ENCODE peak calls at places on chromosomes 12 and 14, in eight cellular contexts. Q is bronchial epithelial cell, L is lower leg skin, J is foreskin fibroblast, G is fibroblast of lung, C is H1, Z is gastrocnemius medialis, X is mammary epithelial cell. O is an unnamed sample.

GRCh38 chr12:120062976-120063579 is 53.5 kb downstream of the RAB35 start:
- DNase-seq in Z (no peak), J (peak), Q (peak), C (no peak), G (no peak), L (no peak), X (no peak), O (no peak)

GRCh38 chr12:82486524-82487235 is 128.4 kb downstream of the METTL25 start:
- DNase-seq in Z (no peak), G (peak), X (peak), J (peak), C (no peak), Q (peak), L (no peak), O (no peak)

GRCh38 chr12:39772708-39773665 is 153.4 kb upstream of the ABCD2 start:
- DNase-seq in L (no peak), C (no peak), G (peak), X (no peak), Z (no peak), Q (no peak), J (no peak), O (no peak)

GRCh38 chr14:61381589-61381988 is 60.2 kb downstream of the PRKCH start:
- DNase-seq in X (peak), C (no peak), Z (peak), L (no peak), G (no peak), J (no peak), Q (peak), O (no peak)

GRCh38 chr14:102723650-102724049 is 53.6 kb upstream of the TRAF3 start:
- DNase-seq in Q (no peak), Z (no peak), G (no peak), C (no peak), L (no peak), J (no peak), X (no peak), O (no peak)

GRCh38 chr14:74140374-74140850 is 55.7 kb downstream of the LIN52 start:
- DNase-seq in L (peak), X (no peak), J (peak), Z (peak), C (no peak), Q (no peak), G (peak), O (peak)

GRCh38 chr12:50642035-50642451 is 121.9 kb upstream of the ATF1 start:
- DNase-seq in J (peak), C (no peak), X (peak), G (peak), Q (peak), Z (no peak), L (no peak), O (no peak)

GRCh38 chr14:100135784-100136183 is 23.7 kb downstream of the DEGS2 start:
- DNase-seq in L (no peak), G (no peak), Q (no peak), J (no peak), Z (no peak), X (no peak), C (no peak), O (no peak)

GRCh38 chr14:75422169-75422568 is 5.7 kb upstream of the JDP2 start:
- DNase-seq in Q (peak), G (peak), X (peak), C (no peak), Z (no peak), L (no peak), J (peak), O (no peak)

GRCh38 chr12:109459247-109459646 is 17.9 kb downstream of the KCTD10 start:
- DNase-seq in X (no peak), G (peak), Z (no peak), J (no peak), C (no peak), Q (no peak), L (no peak), O (no peak)

GRCh38 chr12:14284189-14284722 is 81.2 kb upstream of the ATF7IP start:
- DNase-seq in X (no peak), L (no peak), C (no peak), Q (no peak), Z (no peak), J (no peak), G (peak), O (no peak)

GRCh38 chr14:95609398-95609990 is 74.6 kb downstream of the GLRX5 start:
- DNase-seq in G (peak), L (no peak), C (no peak), J (peak), Z (no peak), Q (peak), X (peak), O (peak)

GRCh38 chr12:12214635-12215131 is 52.2 kb downstream of the LRP6 start:
- DNase-seq in G (peak), L (no peak), Z (no peak), Q (peak), C (no peak), J (peak), X (peak), O (no peak)

GRCh38 chr12:129847063-129847462 is 56.8 kb downstream of the TMEM132D start:
- DNase-seq in X (no peak), Q (no peak), G (no peak), J (no peak), L (no peak), Z (no peak), C (no peak), O (no peak)

GRCh38 chr14:106069786-106070185 is 543.4 kb downstream of the TMEM121 start:
- DNase-seq in X (no peak), C (no peak), J (no peak), L (no peak), Q (no peak), Z (no peak), G (no peak), O (no peak)

GRCh38 chr14:84409435-84409834 is 1120.5 kb upstream of the FLRT2 start:
- DNase-seq in C (no peak), X (no peak), L (no peak), G (no peak), J (peak), Q (peak), Z (no peak), O (no peak)

GRCh38 chr12:1425396-1425729 is 169.0 kb downstream of the FBXL14 start:
- DNase-seq in Z (no peak), X (no peak), L (no peak), C (no peak), G (no peak), Q (no peak), J (no peak), O (no peak)

GRCh38 chr14:55731881-55732498 is 152.0 kb downstream of the KTN1 start:
- DNase-seq in Q (no peak), X (no peak), Z (no peak), G (peak), L (peak), C (no peak), J (peak), O (peak)

GRCh38 chr12:123076604-123077297 is 74.1 kb downstream of the PITPNM2 start:
- DNase-seq in Z (no peak), L (no peak), X (peak), J (peak), G (no peak), C (no peak), Q (peak), O (no peak)

GRCh38 chr14:29645117-29645516 is 282.5 kb downstream of the PRKD1 start:
- DNase-seq in C (no peak), J (no peak), L (no peak), G (no peak), Z (no peak), X (no peak), Q (peak), O (no peak)

GRCh38 chr14:102508774-102509743 is 517 bp downstream of the ANKRD9 start:
- DNase-seq in Z (peak), C (no peak), G (peak), X (no peak), Q (no peak), L (peak), J (peak), O (peak)

GRCh38 chr14:39005044-39005736 is 97.8 kb downstream of the SEC23A start:
- DNase-seq in L (no peak), J (no peak), X (no peak), Q (no peak), Z (no peak), C (no peak), G (peak), O (no peak)

GRCh38 chr14:70885343-70886014 is 21.8 kb upstream of the PCNX1 start:
- DNase-seq in X (no peak), C (no peak), G (no peak), Z (no peak), Q (no peak), J (no peak), L (no peak), O (no peak)

GRCh38 chr14:89920041-89920440 is 34.5 kb downstream of the EFCAB11 start:
- DNase-seq in L (no peak), J (no peak), G (peak), Q (no peak), C (no peak), X (no peak), Z (no peak), O (no peak)

GRCh38 chr14:102211240-102211639 is 71.5 kb downstream of the WDR20 start:
- DNase-seq in L (no peak), X (no peak), Z (no peak), G (no peak), C (no peak), J (no peak), Q (no peak), O (no peak)

GRCh38 chr14:75417674-75418073 is 10.1 kb upstream of the JDP2 start:
- DNase-seq in J (peak), L (no peak), C (no peak), X (peak), Q (peak), Z (no peak), G (peak), O (no peak)

GRCh38 chr14:91264151-91265150 is 19.9 kb upstream of the GPR68 start:
- DNase-seq in C (no peak), X (no peak), G (no peak), Z (no peak), L (no peak), Q (no peak), J (peak), O (no peak)

GRCh38 chr12:18183141-18183540 is 78.2 kb upstream of the PIK3C2G start:
- DNase-seq in C (no peak), L (no peak), X (no peak), Z (no peak), G (no peak), Q (no peak), J (no peak), O (no peak)

GRCh38 chr14:89630096-89630829 is 213.2 kb upstream of the FOXN3 start:
- DNase-seq in J (no peak), X (no peak), Q (no peak), C (no peak), L (no peak), Z (no peak), G (no peak), O (no peak)

GRCh38 chr12:82740129-82741000 is 53.7 kb downstream of the TMTC2 start:
- DNase-seq in C (no peak), Q (peak), X (peak), Z (no peak), G (peak), L (no peak), J (peak), O (no peak)

GRCh38 chr14:100466111-100466856 is 120.9 kb downstream of the BEGAIN start:
- DNase-seq in J (no peak), G (no peak), Z (no peak), L (no peak), Q (no peak), X (no peak), C (no peak), O (no peak)

GRCh38 chr12:129202109-129202814 is 349.0 kb downstream of the GLT1D1 start:
- DNase-seq in Z (no peak), X (no peak), C (no peak), G (no peak), J (no peak), Q (no peak), L (no peak), O (no peak)

GRCh38 chr12:42143401-42144173 is 1.1 kb downstream of the GXYLT1 start:
- DNase-seq in X (peak), C (no peak), Q (peak), J (peak), L (no peak), G (peak), Z (no peak), O (no peak)

GRCh38 chr14:99971929-99972747 is 93.1 kb upstream of the EVL start:
- DNase-seq in Q (no peak), Z (no peak), J (peak), C (no peak), G (no peak), L (no peak), X (peak), O (peak)

GRCh38 chr14:103091041-103091882 is 3.3 kb upstream of the EXOC3L4 start:
- DNase-seq in Q (no peak), L (no peak), C (no peak), X (no peak), Z (no peak), G (peak), J (peak), O (peak)

GRCh38 chr12:68784015-68784414 is 24.0 kb upstream of the MDM2 start:
- DNase-seq in G (peak), X (no peak), Q (no peak), J (no peak), C (no peak), Z (no peak), L (no peak), O (no peak)
- H3K4me3 ChIP-seq in G (no peak), X (no peak), Q (no peak), J (no peak), C (no peak), Z (no peak), L (no peak), O (no peak)

DNA sequence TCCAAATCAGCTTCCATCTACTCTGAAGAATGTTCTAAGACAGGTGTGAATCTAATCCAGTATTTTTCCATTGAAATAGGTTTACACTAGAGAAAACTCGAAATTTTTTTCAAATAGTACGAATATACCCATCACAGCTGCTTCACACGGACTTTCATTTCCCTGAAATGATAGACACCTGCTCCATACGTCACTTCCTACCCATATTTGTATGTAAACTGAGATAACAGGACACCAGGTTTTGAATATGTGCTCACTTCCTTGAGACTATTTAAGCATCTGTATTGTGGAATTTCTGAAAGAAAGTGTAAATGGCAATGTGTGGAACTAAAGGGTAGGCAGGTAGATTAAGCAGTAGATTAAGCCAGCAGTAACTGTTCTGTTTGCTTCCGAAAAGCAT is 13.4 kb upstream of the ITPR2 start:
- DNase-seq in Q (no peak), X (no peak), C (no peak), G (no peak), J (no peak), L (no peak), Z (no peak), O (no peak)
- H3K4me3 ChIP-seq in Q (no peak), X (no peak), C (no peak), G (no peak), J (no peak), L (no peak), Z (no peak), O (no peak)

GRCh38 chr12:95243497-95244183 is 26.0 kb downstream of the VEZT start:
- DNase-seq in J (no peak), G (no peak), L (no peak), X (no peak), Q (no peak), Z (no peak), C (no peak), O (no peak)

GRCh38 chr12:95241761-95242506 is 24.3 kb downstream of the VEZT start:
- DNase-seq in L (no peak), C (no peak), G (no peak), X (no peak), Z (no peak), Q (no peak), J (no peak), O (no peak)

GRCh38 chr12:95248095-95248494 is 30.5 kb downstream of the VEZT start:
- DNase-seq in Z (no peak), L (no peak), Q (no peak), X (no peak), G (no peak), C (no peak), J (no peak), O (no peak)

GRCh38 chr12:95240556-95240955 is 22.9 kb downstream of the VEZT start:
- DNase-seq in C (no peak), Q (no peak), X (no peak), L (no peak), Z (no peak), G (no peak), J (no peak), O (no peak)

DNA sequence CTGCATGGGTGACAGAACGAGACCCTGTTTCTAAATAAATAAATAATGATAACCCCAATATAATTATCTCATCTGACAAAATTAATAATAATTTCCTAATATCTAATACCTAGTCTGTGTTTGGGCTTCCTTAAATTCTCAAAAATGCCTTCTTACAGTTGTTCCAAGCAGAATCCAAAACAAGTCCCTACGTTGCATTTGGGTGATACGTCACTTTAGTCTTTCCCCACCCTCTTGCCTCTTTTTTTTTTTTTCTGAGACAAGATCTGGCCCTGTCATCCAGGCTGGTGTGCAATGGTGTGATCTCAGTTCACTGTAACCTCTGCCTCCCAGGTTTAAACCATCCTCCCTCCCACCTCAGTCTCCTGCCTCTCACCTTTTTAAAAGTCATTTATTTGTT is 26.7 kb downstream of the VEZT start:
- DNase-seq in C (no peak), G (no peak), Z (no peak), J (no peak), Q (no peak), L (no peak), X (no peak), O (no peak)
- H3K4me3 ChIP-seq in C (no peak), G (no peak), Z (no peak), J (no peak), Q (no peak), L (no peak), X (no peak), O (no peak)

DNA sequence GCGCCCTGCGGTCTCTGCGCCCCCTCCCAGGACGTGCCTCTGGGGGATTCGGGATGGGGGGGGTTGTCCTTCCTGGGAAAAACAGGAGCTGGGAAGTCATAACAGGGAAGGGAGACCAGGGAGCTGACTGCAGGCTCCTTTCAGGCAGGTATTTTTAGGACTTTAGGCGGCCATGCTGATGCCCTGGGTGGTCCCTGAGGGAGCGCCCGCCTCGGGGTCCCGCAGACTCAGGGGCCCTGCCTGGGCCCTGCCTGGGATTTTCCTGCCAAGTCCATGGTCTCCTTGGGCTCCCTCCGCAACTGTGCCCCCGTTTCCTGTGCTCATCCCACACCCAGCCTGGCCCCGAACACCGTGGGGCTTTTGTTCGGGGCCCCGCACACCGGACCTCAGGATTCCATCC is 82.5 kb upstream of the SFSWAP start:
- DNase-seq in L (no peak), G (no peak), Q (no peak), J (no peak), C (no peak), X (no peak), Z (no peak), O (no peak)
- H3K4me3 ChIP-seq in L (no peak), G (no peak), Q (no peak), J (no peak), C (no peak), X (no peak), Z (no peak), O (no peak)

GRCh38 chr12:76880156-76881023 is 1.6 kb upstream of the CSRP2 start:
- DNase-seq in J (no peak), Q (peak), C (no peak), G (peak), Z (no peak), X (no peak), L (no peak), O (no peak)

GRCh38 chr12:76878045-76878898 is 547 bp downstream of the CSRP2 start:
- DNase-seq in G (peak), C (no peak), L (peak), X (peak), J (peak), Z (no peak), Q (peak), O (peak)

GRCh38 chr12:76881152-76881551 is 2.3 kb upstream of the CSRP2 start:
- DNase-seq in X (no peak), J (no peak), G (no peak), Q (no peak), L (no peak), C (no peak), Z (no peak), O (no peak)

GRCh38 chr12:76878899-76879709 is at the start of gene CSRP2:
- DNase-seq in L (peak), G (peak), J (peak), Z (peak), C (peak), X (peak), Q (peak), O (peak)

GRCh38 chr12:76879710-76880025 is 849 bp upstream of the CSRP2 start:
- DNase-seq in X (no peak), J (no peak), Z (no peak), Q (no peak), G (no peak), L (peak), C (no peak), O (no peak)
- H3K4me3 ChIP-seq in X (peak), J (peak), Z (peak), Q (peak), G (peak), L (no peak), C (peak), O (peak)

GRCh38 chr12:9404031-9404430 is 195.8 kb upstream of the PZP start:
- DNase-seq in L (no peak), X (no peak), G (no peak), Z (no peak), C (no peak), Q (no peak), J (no peak), O (no peak)

GRCh38 chr12:9404469-9405260 is 196.5 kb upstream of the PZP start:
- DNase-seq in J (no peak), X (no peak), Z (no peak), Q (no peak), C (no peak), G (no peak), L (no peak), O (peak)

GRCh38 chr12:9405861-9406563 is 197.8 kb upstream of the PZP start:
- DNase-seq in C (no peak), L (no peak), Q (no peak), J (no peak), X (no peak), G (no peak), Z (no peak), O (no peak)

DNA sequence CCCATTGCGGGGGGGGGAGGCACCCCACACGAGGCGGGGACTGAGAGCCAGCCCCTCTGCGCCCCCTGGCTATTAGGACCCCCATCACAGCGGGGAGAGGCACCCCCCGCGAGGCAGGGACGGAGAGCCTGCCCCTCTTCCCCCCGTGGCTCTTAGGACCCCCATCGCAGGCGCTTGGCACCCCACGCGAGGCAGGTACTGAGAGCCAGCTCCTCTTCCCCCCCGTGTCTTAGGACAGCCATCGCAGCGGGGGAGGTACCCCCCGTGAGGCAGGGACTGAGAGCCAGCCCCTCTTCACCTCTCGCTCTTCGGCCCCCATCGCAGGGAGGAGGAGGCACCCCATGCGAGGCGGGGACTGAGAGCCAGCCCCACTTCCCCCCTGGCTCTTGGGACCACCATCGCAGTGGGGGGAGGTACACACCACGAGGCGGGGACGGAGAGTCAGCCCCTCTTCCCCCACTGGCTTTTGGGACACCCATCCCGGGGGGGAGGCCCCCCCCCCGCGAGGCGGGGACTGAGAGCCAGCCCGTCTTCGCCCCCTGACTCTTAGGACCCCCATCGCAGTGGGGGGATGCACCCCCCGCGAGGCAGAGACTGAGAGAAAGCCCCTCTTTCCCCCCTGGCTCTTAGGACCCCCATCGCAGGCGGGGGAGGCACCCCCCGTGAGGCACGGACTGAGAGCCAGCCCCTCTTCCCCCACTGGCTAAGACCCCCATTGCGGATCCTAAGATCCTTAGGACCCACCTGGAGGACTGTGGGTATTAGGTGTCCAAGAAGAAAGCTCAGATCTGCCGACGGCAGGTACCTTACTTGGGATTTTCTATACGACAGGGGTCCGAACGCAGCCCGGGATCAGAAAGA is 198.6 kb upstream of the PZP start:
- DNase-seq in G (no peak), J (no peak), Q (no peak), X (no peak), L (no peak), Z (no peak), C (no peak), O (no peak)
- H3K4me3 ChIP-seq in G (no peak), J (no peak), Q (no peak), X (no peak), L (no peak), Z (peak), C (no peak), O (no peak)

O was measured in BE2C.